ENCODE peak calls at places on chromosomes 5 and 9, in eight cellular contexts. P is fibroblast of the conjunctiva; I is A172; D is uterus; O is CD4-positive, alpha-beta T cell; Y is HFFc6; A is SW480; Q is CD4-positive, CD25-positive, alpha-beta regulatory T cell. U is an unnamed sample.

GRCh38 chr9:134240371-134240770 is 76.0 kb upstream of the RNU6ATAC start:
- DNase-seq in A (no peak), Q (no peak), O (no peak), D (no peak), P (no peak), I (no peak), Y (no peak), U (no peak)

GRCh38 chr5:27472000-27472763 is 433.8 kb upstream of the CDH9 start:
- DNase-seq in O (no peak), D (no peak), A (peak), I (peak), P (peak), Y (peak), Q (no peak), U (peak)

GRCh38 chr9:110025551-110026170 is 182.3 kb downstream of the C9orf152 start:
- DNase-seq in D (no peak), A (no peak), Y (no peak), Q (no peak), P (no peak), O (no peak), I (no peak), U (no peak)

GRCh38 chr5:65730910-65731309 is 8.9 kb downstream of the NLN start:
- DNase-seq in A (no peak), Q (no peak), D (no peak), Y (no peak), O (no peak), I (no peak), P (no peak), U (no peak)

GRCh38 chr5:144072518-144072927 is 97.9 kb downstream of the YIPF5 start:
- DNase-seq in A (no peak), D (no peak), I (peak), P (peak), O (no peak), Q (no peak), Y (peak), U (no peak)

GRCh38 chr5:124289122-124289521 is 457.3 kb downstream of the ZNF608 start:
- DNase-seq in Q (no peak), I (no peak), Y (no peak), O (no peak), P (no peak), D (peak), A (peak), U (no peak)

GRCh38 chr5:88939300-88939699 is 56.3 kb upstream of the MEF2C start:
- DNase-seq in O (no peak), D (no peak), A (no peak), Q (no peak), I (no peak), P (no peak), Y (no peak), U (no peak)

GRCh38 chr9:35972093-35972492 is 14.1 kb upstream of the OR2S2 start:
- DNase-seq in I (no peak), D (no peak), Q (no peak), P (no peak), A (no peak), O (no peak), Y (no peak), U (no peak)

GRCh38 chr9:127074561-127075548 is 47.6 kb downstream of the ANGPTL2 start:
- DNase-seq in Q (no peak), O (no peak), P (no peak), I (peak), D (no peak), A (peak), Y (no peak), U (no peak)

GRCh38 chr5:83345423-83345822 is 126.1 kb upstream of the VCAN start:
- DNase-seq in Y (no peak), A (no peak), Q (no peak), P (no peak), D (no peak), I (no peak), O (no peak), U (no peak)

GRCh38 chr9:107548298-107549142 is 59.0 kb upstream of the KLF4 start:
- DNase-seq in D (peak), Q (no peak), Y (peak), O (no peak), P (peak), A (peak), I (peak), U (no peak)

GRCh38 chr9:25964239-25964638 is 286.0 kb upstream of the TUSC1 start:
- DNase-seq in I (peak), Y (peak), A (peak), D (no peak), Q (no peak), P (peak), O (no peak), U (no peak)

GRCh38 chr9:97594414-97594921 is 38.7 kb downstream of the TSTD2 start:
- DNase-seq in A (no peak), Q (no peak), P (no peak), D (no peak), O (no peak), I (no peak), Y (no peak), U (no peak)